ENCODE peak calls at places on chromosome 14, in five cellular contexts. O is stimulated activated CD8-positive, alpha-beta memory T cell treated with anti-CD3 and anti-CD28 coated beads, Interleukin-4, amount 100 ng/mL, for 1 hour; W is stimulated activated effector memory CD8-positive, alpha-beta T cell treated with anti-CD3 and anti-CD28 coated beads, Interleukin-12 subunit alpha, Interleukin-12 subunit beta, amount 100 ng/mL, for 72 hours; N is bronchial epithelial cell; R is HuH-7.5. X is an unnamed sample.

GRCh38 chr14:67420102-67420739 is 8.3 kb upstream of the PLEK2 start:
- DNase-seq in R (peak), N (no peak), W (peak), O (no peak), X (no peak)

GRCh38 chr14:81831128-81831815 is 297.6 kb upstream of the SEL1L start:
- DNase-seq in W (no peak), O (no peak), N (peak), R (no peak), X (peak)

GRCh38 chr14:32134448-32135070 is 57.5 kb downstream of the ARHGAP5 start:
- DNase-seq in N (no peak), R (no peak), O (no peak), W (no peak), X (no peak)

GRCh38 chr14:57889245-57889644 is 23.4 kb upstream of the SLC35F4 start:
- DNase-seq in W (no peak), N (peak), O (no peak), R (no peak), X (no peak)

GRCh38 chr14:83372271-83372670 is 1838.6 kb upstream of the SEL1L start:
- DNase-seq in W (no peak), R (no peak), N (no peak), O (no peak), X (no peak)

GRCh38 chr14:69439516-69440270 is 41.2 kb downstream of the SLC39A9 start:
- DNase-seq in W (no peak), R (no peak), N (no peak), O (no peak), X (no peak)

GRCh38 chr14:32202468-32202865 is 602 bp downstream of the RNU6-8 start:
- DNase-seq in N (no peak), O (no peak), W (no peak), R (peak), X (no peak)

GRCh38 chr14:33343016-33343415 is 404.3 kb downstream of the NPAS3 start:
- DNase-seq in O (no peak), R (no peak), W (no peak), N (peak), X (no peak)

GRCh38 chr14:52640137-52640536 is 55.2 kb downstream of the ERO1A start:
- DNase-seq in N (no peak), W (no peak), R (no peak), O (no peak), X (no peak)

GRCh38 chr14:80100681-80101080 is 110.6 kb downstream of the DIO2 start:
- DNase-seq in N (no peak), O (no peak), R (no peak), W (no peak), X (no peak)

GRCh38 chr14:104750658-104751057 is 2.3 kb upstream of the SIVA1 start:
- DNase-seq in W (no peak), R (no peak), O (no peak), N (no peak), X (no peak)

GRCh38 chr14:23406244-23406643 is 1.8 kb downstream of the MYH6 start:
- DNase-seq in N (no peak), O (no peak), R (no peak), W (no peak), X (no peak)

GRCh38 chr14:41201721-41202120 is 405.0 kb upstream of the LRFN5 start:
- DNase-seq in W (no peak), N (no peak), O (no peak), R (no peak), X (no peak)

GRCh38 chr14:20482382-20482781 is 13.2 kb downstream of the PNP start:
- DNase-seq in W (no peak), N (no peak), R (no peak), O (no peak), X (no peak)

GRCh38 chr14:53668861-53669260 is 287.8 kb downstream of the BMP4 start:
- DNase-seq in N (no peak), W (no peak), R (no peak), O (no peak), X (no peak)

GRCh38 chr14:33711761-33712160 is 239.1 kb downstream of the EGLN3 start:
- DNase-seq in W (no peak), O (no peak), R (no peak), N (no peak), X (no peak)

GRCh38 chr14:100115726-100116125 is 43.7 kb downstream of the DEGS2 start:
- DNase-seq in W (no peak), O (no peak), R (no peak), N (no peak), X (no peak)